ENCODE peak calls at places on chromosomes 2 and 18, in six cellular contexts. One of them, this sample, is unnamed.
A peak's percentile ranks its signal among the peaks of the same experiment; 100 is the strongest.

GRCh38 chr2:17821535-17822451 is 5.5 kb downstream of the MSGN1 start:
- DNase-seq in GM10248: no peak
- DNase-seq in posterior cingulate gyrus: no peak
- DNase-seq in amygdala: no peak
- DNase-seq in adrenal gland: no peak
- DNase-seq in activated CD8-positive, alpha-beta memory T cell treated with anti-CD3 and anti-CD28 coated beads for 24 hours: no peak
- DNase-seq in this sample: no peak

GRCh38 chr2:160338891-160339290 is 138.8 kb upstream of the ITGB6 start:
- DNase-seq in amygdala: no peak
- DNase-seq in posterior cingulate gyrus: no peak
- DNase-seq in activated CD8-positive, alpha-beta memory T cell treated with anti-CD3 and anti-CD28 coated beads for 24 hours: no peak
- DNase-seq in GM10248: no peak
- DNase-seq in adrenal gland: no peak
- DNase-seq in this sample: no peak

GRCh38 chr18:45667056-45667455 is 51.8 kb downstream of the SLC14A2 start:
- DNase-seq in posterior cingulate gyrus: no peak
- DNase-seq in adrenal gland: no peak
- DNase-seq in activated CD8-positive, alpha-beta memory T cell treated with anti-CD3 and anti-CD28 coated beads for 24 hours: no peak
- DNase-seq in GM10248: peak; percentile 36
- DNase-seq in amygdala: no peak
- DNase-seq in this sample: no peak

GRCh38 chr18:4751523-4751922 is 296.4 kb upstream of the DLGAP1 start:
- DNase-seq in activated CD8-positive, alpha-beta memory T cell treated with anti-CD3 and anti-CD28 coated beads for 24 hours: no peak
- DNase-seq in adrenal gland: no peak
- DNase-seq in posterior cingulate gyrus: no peak
- DNase-seq in amygdala: no peak
- DNase-seq in GM10248: no peak
- DNase-seq in this sample: no peak

GRCh38 chr2:23386422-23387220 is 1.6 kb downstream of the KLHL29 start:
- DNase-seq in activated CD8-positive, alpha-beta memory T cell treated with anti-CD3 and anti-CD28 coated beads for 24 hours: peak; percentile 65
- DNase-seq in adrenal gland: peak; percentile 44
- DNase-seq in posterior cingulate gyrus: no peak
- DNase-seq in GM10248: peak; percentile 47
- DNase-seq in amygdala: no peak
- DNase-seq in this sample: no peak

GRCh38 chr2:11409184-11409959 is 56.6 kb downstream of the E2F6 start:
- DNase-seq in posterior cingulate gyrus: no peak
- DNase-seq in amygdala: no peak
- DNase-seq in GM10248: no peak
- DNase-seq in activated CD8-positive, alpha-beta memory T cell treated with anti-CD3 and anti-CD28 coated beads for 24 hours: no peak
- DNase-seq in adrenal gland: no peak
- DNase-seq in this sample: no peak

GRCh38 chr2:201450910-201451329 is 338 bp downstream of the TRAK2 start:
- DNase-seq in adrenal gland: no peak
- DNase-seq in amygdala: no peak
- DNase-seq in activated CD8-positive, alpha-beta memory T cell treated with anti-CD3 and anti-CD28 coated beads for 24 hours: no peak
- DNase-seq in GM10248: no peak
- DNase-seq in posterior cingulate gyrus: no peak
- DNase-seq in this sample: no peak

GRCh38 chr2:104874230-104874629 is 20.3 kb downstream of the POU3F3 start:
- DNase-seq in GM10248: no peak
- DNase-seq in adrenal gland: no peak
- DNase-seq in amygdala: no peak
- DNase-seq in activated CD8-positive, alpha-beta memory T cell treated with anti-CD3 and anti-CD28 coated beads for 24 hours: no peak
- DNase-seq in posterior cingulate gyrus: no peak
- DNase-seq in this sample: no peak

GRCh38 chr2:140246957-140247356 is 1466.8 kb upstream of the NXPH2 start:
- DNase-seq in activated CD8-positive, alpha-beta memory T cell treated with anti-CD3 and anti-CD28 coated beads for 24 hours: no peak
- DNase-seq in adrenal gland: no peak
- DNase-seq in GM10248: no peak
- DNase-seq in posterior cingulate gyrus: no peak
- DNase-seq in amygdala: no peak
- DNase-seq in this sample: no peak

GRCh38 chr2:73856214-73856613 is 27.5 kb downstream of the STAMBP start:
- DNase-seq in activated CD8-positive, alpha-beta memory T cell treated with anti-CD3 and anti-CD28 coated beads for 24 hours: no peak
- DNase-seq in posterior cingulate gyrus: no peak
- DNase-seq in amygdala: no peak
- DNase-seq in GM10248: no peak
- DNase-seq in adrenal gland: no peak
- DNase-seq in this sample: no peak

GRCh38 chr2:121074322-121074932 is 210.6 kb downstream of the TFCP2L1 start:
- DNase-seq in activated CD8-positive, alpha-beta memory T cell treated with anti-CD3 and anti-CD28 coated beads for 24 hours: no peak
- DNase-seq in GM10248: no peak
- DNase-seq in amygdala: no peak
- DNase-seq in posterior cingulate gyrus: no peak
- DNase-seq in adrenal gland: no peak
- DNase-seq in this sample: no peak

GRCh38 chr18:50117876-50118275 is 77.1 kb downstream of the MYO5B start:
- DNase-seq in amygdala: no peak
- DNase-seq in activated CD8-positive, alpha-beta memory T cell treated with anti-CD3 and anti-CD28 coated beads for 24 hours: no peak
- DNase-seq in posterior cingulate gyrus: no peak
- DNase-seq in adrenal gland: no peak
- DNase-seq in GM10248: no peak
- DNase-seq in this sample: no peak

GRCh38 chr18:7273301-7273911 is 42.5 kb downstream of the LRRC30 start:
- DNase-seq in amygdala: no peak
- DNase-seq in GM10248: no peak
- DNase-seq in posterior cingulate gyrus: peak; percentile 17
- DNase-seq in adrenal gland: peak; percentile 72
- DNase-seq in activated CD8-positive, alpha-beta memory T cell treated with anti-CD3 and anti-CD28 coated beads for 24 hours: no peak
- DNase-seq in this sample: no peak

GRCh38 chr2:176504431-176504830 is 235.2 kb downstream of the MTX2 start:
- DNase-seq in amygdala: no peak
- DNase-seq in adrenal gland: no peak
- DNase-seq in posterior cingulate gyrus: no peak
- DNase-seq in GM10248: no peak
- DNase-seq in activated CD8-positive, alpha-beta memory T cell treated with anti-CD3 and anti-CD28 coated beads for 24 hours: no peak
- DNase-seq in this sample: no peak

GRCh38 chr2:161269111-161269510 is 39.1 kb upstream of the PSMD14 start:
- DNase-seq in adrenal gland: no peak
- DNase-seq in activated CD8-positive, alpha-beta memory T cell treated with anti-CD3 and anti-CD28 coated beads for 24 hours: no peak
- DNase-seq in amygdala: no peak
- DNase-seq in posterior cingulate gyrus: no peak
- DNase-seq in GM10248: no peak
- DNase-seq in this sample: no peak

GRCh38 chr2:214816135-214816534 is 6.7 kb upstream of the BARD1 start:
- DNase-seq in adrenal gland: no peak
- DNase-seq in GM10248: no peak
- DNase-seq in activated CD8-positive, alpha-beta memory T cell treated with anti-CD3 and anti-CD28 coated beads for 24 hours: no peak
- DNase-seq in posterior cingulate gyrus: no peak
- DNase-seq in amygdala: no peak
- DNase-seq in this sample: no peak

GRCh38 chr2:57877811-57878572 is 168.6 kb upstream of the VRK2 start:
- DNase-seq in activated CD8-positive, alpha-beta memory T cell treated with anti-CD3 and anti-CD28 coated beads for 24 hours: no peak
- DNase-seq in GM10248: no peak
- DNase-seq in adrenal gland: no peak
- DNase-seq in posterior cingulate gyrus: no peak
- DNase-seq in amygdala: no peak
- DNase-seq in this sample: no peak

GRCh38 chr2:222703866-222704265 is 32.4 kb downstream of the MOGAT1 start:
- DNase-seq in GM10248: no peak
- DNase-seq in adrenal gland: no peak
- DNase-seq in activated CD8-positive, alpha-beta memory T cell treated with anti-CD3 and anti-CD28 coated beads for 24 hours: no peak
- DNase-seq in posterior cingulate gyrus: no peak
- DNase-seq in amygdala: no peak
- DNase-seq in this sample: no peak

GRCh38 chr18:52348209-52348608 is 8.2 kb downstream of the DCC start:
- DNase-seq in posterior cingulate gyrus: no peak
- DNase-seq in activated CD8-positive, alpha-beta memory T cell treated with anti-CD3 and anti-CD28 coated beads for 24 hours: no peak
- DNase-seq in adrenal gland: no peak
- DNase-seq in amygdala: no peak
- DNase-seq in GM10248: no peak
- DNase-seq in this sample: no peak

GRCh38 chr2:168639024-168639423 is 163.4 kb upstream of the NOSTRIN start:
- DNase-seq in activated CD8-positive, alpha-beta memory T cell treated with anti-CD3 and anti-CD28 coated beads for 24 hours: no peak
- DNase-seq in amygdala: no peak
- DNase-seq in GM10248: no peak
- DNase-seq in posterior cingulate gyrus: no peak
- DNase-seq in adrenal gland: no peak
- DNase-seq in this sample: no peak

GRCh38 chr2:179861777-179862117 is 335 bp upstream of the ZNF385B start:
- DNase-seq in posterior cingulate gyrus: no peak
- DNase-seq in GM10248: peak; percentile 8
- DNase-seq in activated CD8-positive, alpha-beta memory T cell treated with anti-CD3 and anti-CD28 coated beads for 24 hours: no peak
- DNase-seq in amygdala: no peak
- DNase-seq in adrenal gland: no peak
- DNase-seq in this sample: no peak

GRCh38 chr2:47784349-47784851 is 1.5 kb downstream of the MSH6 start:
- DNase-seq in adrenal gland: peak; percentile 36
- DNase-seq in GM10248: no peak
- DNase-seq in amygdala: no peak
- DNase-seq in posterior cingulate gyrus: no peak
- DNase-seq in activated CD8-positive, alpha-beta memory T cell treated with anti-CD3 and anti-CD28 coated beads for 24 hours: no peak
- DNase-seq in this sample: no peak

GRCh38 chr2:222341328-222341727 is 42.5 kb upstream of the PAX3 start:
- DNase-seq in amygdala: no peak
- DNase-seq in adrenal gland: no peak
- DNase-seq in activated CD8-positive, alpha-beta memory T cell treated with anti-CD3 and anti-CD28 coated beads for 24 hours: no peak
- DNase-seq in posterior cingulate gyrus: no peak
- DNase-seq in GM10248: no peak
- DNase-seq in this sample: no peak

GRCh38 chr18:56748698-56749268 is 97.6 kb downstream of the WDR7 start:
- DNase-seq in adrenal gland: no peak
- DNase-seq in amygdala: no peak
- DNase-seq in posterior cingulate gyrus: no peak
- DNase-seq in activated CD8-positive, alpha-beta memory T cell treated with anti-CD3 and anti-CD28 coated beads for 24 hours: no peak
- DNase-seq in GM10248: peak; percentile 25
- DNase-seq in this sample: no peak

GRCh38 chr2:46827274-46827930 is 88.2 kb downstream of the MCFD2 start:
- DNase-seq in activated CD8-positive, alpha-beta memory T cell treated with anti-CD3 and anti-CD28 coated beads for 24 hours: no peak
- DNase-seq in adrenal gland: no peak
- DNase-seq in posterior cingulate gyrus: no peak
- DNase-seq in amygdala: no peak
- DNase-seq in GM10248: no peak
- DNase-seq in this sample: no peak

GRCh38 chr18:3511980-3512379 is 62.0 kb downstream of the TGIF1 start:
- DNase-seq in adrenal gland: peak; percentile 31
- DNase-seq in amygdala: no peak
- DNase-seq in activated CD8-positive, alpha-beta memory T cell treated with anti-CD3 and anti-CD28 coated beads for 24 hours: no peak
- DNase-seq in posterior cingulate gyrus: no peak
- DNase-seq in GM10248: no peak
- DNase-seq in this sample: no peak

GRCh38 chr2:98643496-98644100 is 35.2 kb downstream of the UNC50 start:
- DNase-seq in GM10248: no peak
- DNase-seq in posterior cingulate gyrus: no peak
- DNase-seq in adrenal gland: no peak
- DNase-seq in amygdala: no peak
- DNase-seq in activated CD8-positive, alpha-beta memory T cell treated with anti-CD3 and anti-CD28 coated beads for 24 hours: no peak
- DNase-seq in this sample: no peak

GRCh38 chr2:152093464-152093863 is 5.4 kb downstream of the CACNB4 start:
- DNase-seq in amygdala: no peak
- DNase-seq in GM10248: no peak
- DNase-seq in posterior cingulate gyrus: no peak
- DNase-seq in adrenal gland: no peak
- DNase-seq in activated CD8-positive, alpha-beta memory T cell treated with anti-CD3 and anti-CD28 coated beads for 24 hours: no peak
- DNase-seq in this sample: no peak

GRCh38 chr2:152031747-152032146 is 67.1 kb downstream of the CACNB4 start:
- DNase-seq in adrenal gland: no peak
- DNase-seq in posterior cingulate gyrus: no peak
- DNase-seq in activated CD8-positive, alpha-beta memory T cell treated with anti-CD3 and anti-CD28 coated beads for 24 hours: no peak
- DNase-seq in amygdala: no peak
- DNase-seq in GM10248: no peak
- DNase-seq in this sample: no peak

GRCh38 chr2:39068757-39069515 is 51.9 kb downstream of the SOS1 start:
- DNase-seq in amygdala: no peak
- DNase-seq in adrenal gland: no peak
- DNase-seq in GM10248: no peak
- DNase-seq in activated CD8-positive, alpha-beta memory T cell treated with anti-CD3 and anti-CD28 coated beads for 24 hours: no peak
- DNase-seq in posterior cingulate gyrus: no peak
- DNase-seq in this sample: no peak

GRCh38 chr2:27202829-27203228 is 9.0 kb upstream of the ATRAID start:
- DNase-seq in activated CD8-positive, alpha-beta memory T cell treated with anti-CD3 and anti-CD28 coated beads for 24 hours: no peak
- DNase-seq in amygdala: no peak
- DNase-seq in GM10248: no peak
- DNase-seq in posterior cingulate gyrus: no peak
- DNase-seq in adrenal gland: no peak
- DNase-seq in this sample: no peak

GRCh38 chr18:59623456-59624383 is 73.5 kb downstream of the CCBE1 start:
- DNase-seq in amygdala: no peak
- DNase-seq in activated CD8-positive, alpha-beta memory T cell treated with anti-CD3 and anti-CD28 coated beads for 24 hours: no peak
- DNase-seq in GM10248: no peak
- DNase-seq in posterior cingulate gyrus: no peak
- DNase-seq in adrenal gland: peak; percentile 49
- DNase-seq in this sample: no peak

GRCh38 chr2:85754313-85755095 is 713 bp downstream of the ATOH8 start:
- DNase-seq in GM10248: no peak
- DNase-seq in amygdala: no peak
- DNase-seq in adrenal gland: peak; percentile 34
- DNase-seq in activated CD8-positive, alpha-beta memory T cell treated with anti-CD3 and anti-CD28 coated beads for 24 hours: peak; percentile 72
- DNase-seq in posterior cingulate gyrus: no peak
- DNase-seq in this sample: no peak

GRCh38 chr2:69306612-69306896 is 80.5 kb downstream of the GFPT1 start:
- DNase-seq in GM10248: no peak
- DNase-seq in adrenal gland: no peak
- DNase-seq in activated CD8-positive, alpha-beta memory T cell treated with anti-CD3 and anti-CD28 coated beads for 24 hours: no peak
- DNase-seq in posterior cingulate gyrus: no peak
- DNase-seq in amygdala: no peak
- DNase-seq in this sample: no peak

GRCh38 chr2:217622205-217622621 is 380.6 kb downstream of the TNS1 start:
- DNase-seq in adrenal gland: no peak
- DNase-seq in posterior cingulate gyrus: no peak
- DNase-seq in activated CD8-positive, alpha-beta memory T cell treated with anti-CD3 and anti-CD28 coated beads for 24 hours: no peak
- DNase-seq in amygdala: no peak
- DNase-seq in GM10248: no peak
- DNase-seq in this sample: no peak

GRCh38 chr2:36322108-36322507 is 33.5 kb upstream of the CRIM1 start:
- DNase-seq in activated CD8-positive, alpha-beta memory T cell treated with anti-CD3 and anti-CD28 coated beads for 24 hours: no peak
- DNase-seq in GM10248: no peak
- DNase-seq in adrenal gland: no peak
- DNase-seq in amygdala: no peak
- DNase-seq in posterior cingulate gyrus: no peak
- DNase-seq in this sample: no peak

GRCh38 chr2:148880636-148881035 is 5.6 kb downstream of the KIF5C start:
- DNase-seq in GM10248: no peak
- DNase-seq in adrenal gland: no peak
- DNase-seq in posterior cingulate gyrus: no peak
- DNase-seq in amygdala: no peak
- DNase-seq in activated CD8-positive, alpha-beta memory T cell treated with anti-CD3 and anti-CD28 coated beads for 24 hours: no peak
- DNase-seq in this sample: no peak

GRCh38 chr18:63366270-63366990 is 576 bp downstream of the KDSR start:
- DNase-seq in amygdala: no peak
- DNase-seq in activated CD8-positive, alpha-beta memory T cell treated with anti-CD3 and anti-CD28 coated beads for 24 hours: peak; percentile 82
- DNase-seq in GM10248: peak; percentile 65
- DNase-seq in adrenal gland: peak; percentile 84
- DNase-seq in posterior cingulate gyrus: no peak
- DNase-seq in this sample: no peak

GRCh38 chr18:61034581-61034980 is 298.6 kb upstream of the CDH20 start:
- DNase-seq in activated CD8-positive, alpha-beta memory T cell treated with anti-CD3 and anti-CD28 coated beads for 24 hours: no peak
- DNase-seq in posterior cingulate gyrus: no peak
- DNase-seq in amygdala: no peak
- DNase-seq in adrenal gland: no peak
- DNase-seq in GM10248: no peak
- DNase-seq in this sample: no peak

This sample was measured in GM12878.